ENCODE peak calls at places on chromosome 9, in four cellular contexts. S, F, Y and X are unnamed samples.

GRCh38 chr9:123414226-123414625 is 58.2 kb downstream of the CRB2 start:
- DNase-seq in Y (no peak), F (no peak), S (no peak), X (no peak)

GRCh38 chr9:103183569-103184191 is 188.5 kb downstream of the CYLC2 start:
- DNase-seq in Y (no peak), S (no peak), F (no peak), X (no peak)

GRCh38 chr9:7117676-7118561 is 360.1 kb downstream of the KDM4C start:
- DNase-seq in S (no peak), Y (no peak), F (no peak), X (no peak)

GRCh38 chr9:122346478-122347347 is 24.1 kb upstream of the PTGS1 start:
- DNase-seq in Y (no peak), S (peak), F (peak), X (peak)

GRCh38 chr9:101388507-101388993 is 3.7 kb upstream of the BAAT start:
- DNase-seq in S (no peak), Y (no peak), F (no peak), X (no peak)

GRCh38 chr9:83281306-83282255 is 218.6 kb upstream of the RASEF start:
- DNase-seq in F (no peak), Y (no peak), S (no peak), X (no peak)

GRCh38 chr9:37152365-37152764 is 32.0 kb downstream of the ZCCHC7 start:
- DNase-seq in S (no peak), Y (no peak), F (no peak), X (no peak)

GRCh38 chr9:101536351-101536750 is 2.7 kb downstream of the RNF20 start:
- DNase-seq in F (no peak), S (no peak), Y (no peak), X (no peak)

GRCh38 chr9:128899566-128900322 is 17.8 kb downstream of the LRRC8A start:
- DNase-seq in F (no peak), Y (no peak), S (no peak), X (no peak)

GRCh38 chr9:86073839-86074238 is 25.5 kb downstream of the GOLM1 start:
- DNase-seq in Y (no peak), F (no peak), S (no peak), X (no peak)

GRCh38 chr9:33506626-33507370 is 17.3 kb upstream of the ANKRD18B start:
- DNase-seq in Y (peak), S (no peak), F (no peak), X (no peak)

GRCh38 chr9:82124090-82124489 is 135.5 kb downstream of the SPATA31D1 start:
- DNase-seq in F (no peak), S (no peak), Y (peak), X (no peak)

GRCh38 chr9:125462766-125463384 is 201.2 kb downstream of the GAPVD1 start:
- DNase-seq in S (no peak), Y (no peak), F (no peak), X (peak)

GRCh38 chr9:69122391-69123141 is 51.5 kb upstream of the TJP2 start:
- DNase-seq in Y (no peak), S (no peak), F (no peak), X (no peak)

GRCh38 chr9:81069038-81069795 is 620.1 kb downstream of the TLE1 start:
- DNase-seq in F (no peak), S (no peak), Y (no peak), X (no peak)

GRCh38 chr9:35818341-35818740 is 3.5 kb upstream of the HINT2 start:
- DNase-seq in S (no peak), F (peak), Y (no peak), X (no peak)